ENCODE peak calls at places on chromosomes 3 and 15, in eight cellular contexts. K is tibial nerve, D is adrenal gland, R is testis, P is fibroblast of lung, N is ovary, U is tibial artery, H is GM06990. L is an unnamed sample.
A peak's percentile ranks its signal among the peaks of the same experiment; 100 is the strongest.

GRCh38 chr3:55489804-55490132 is 2.7 kb upstream of the WNT5A start:
- DNase-seq in D (no peak), R (peak; percentile 29), K (no peak), H (no peak), N (peak; percentile 48), P (no peak), U (no peak), L (no peak)

GRCh38 chr3:13963137-13963886 is 83.4 kb upstream of the WNT7A start:
- DNase-seq in H (no peak), N (no peak), K (no peak), U (no peak), P (no peak), R (no peak), D (no peak), L (no peak)

GRCh38 chr3:172125963-172126403 is 86.6 kb downstream of the FNDC3B start:
- DNase-seq in H (no peak), K (no peak), P (peak; percentile 95), D (peak; percentile 76), N (no peak), R (no peak), U (peak; percentile 61), L (no peak)

GRCh38 chr3:109702252-109702651 is 364.9 kb upstream of the DPPA4 start:
- DNase-seq in N (no peak), H (no peak), R (no peak), K (no peak), P (peak; percentile 73), U (no peak), D (no peak), L (no peak)

GRCh38 chr3:134618473-134618860 is 32.4 kb downstream of the KY start:
- DNase-seq in H (no peak), N (no peak), R (no peak), D (no peak), P (no peak), U (no peak), K (no peak), L (no peak)

GRCh38 chr3:127408684-127409420 is 121.0 kb upstream of the PRR20G start:
- DNase-seq in R (no peak), U (no peak), H (no peak), P (no peak), K (no peak), D (no peak), N (no peak), L (no peak)

GRCh38 chr3:177603137-177603603 is 405.9 kb upstream of the TBL1XR1 start:
- DNase-seq in R (no peak), P (peak; percentile 62), H (peak; percentile 61), U (no peak), N (no peak), K (no peak), D (no peak), L (no peak)

GRCh38 chr15:41281236-41281635 is 50.2 kb downstream of the CHP1 start:
- DNase-seq in R (no peak), D (no peak), P (peak; percentile 94), N (no peak), U (no peak), H (no peak), K (no peak), L (no peak)

GRCh38 chr3:38614091-38614490 is 35.4 kb downstream of the SCN5A start:
- DNase-seq in K (no peak), N (no peak), R (no peak), U (no peak), H (no peak), D (no peak), P (no peak), L (no peak)

GRCh38 chr3:68057637-68058320 is 403.4 kb upstream of the SUCLG2 start:
- DNase-seq in P (no peak), D (no peak), K (no peak), U (no peak), R (no peak), H (no peak), N (no peak), L (no peak)

GRCh38 chr3:43075904-43076661 is 29.8 kb downstream of the POMGNT2 start:
- DNase-seq in U (no peak), N (no peak), H (no peak), D (no peak), K (no peak), P (no peak), R (no peak), L (no peak)

GRCh38 chr3:194872669-194872977 is 186.9 kb downstream of the FAM43A start:
- DNase-seq in H (no peak), P (no peak), U (no peak), N (no peak), D (no peak), K (no peak), R (no peak), L (no peak)

GRCh38 chr3:37770938-37771918 is 90.5 kb upstream of the CTDSPL start:
- DNase-seq in N (no peak), D (peak; percentile 82), P (no peak), U (peak; percentile 57), R (peak; percentile 92), H (no peak), K (no peak), L (peak; percentile 73)

GRCh38 chr3:34842706-34843478 is 796.4 kb upstream of the ARPP21 start:
- DNase-seq in D (no peak), P (no peak), N (no peak), R (no peak), K (no peak), H (no peak), U (no peak), L (no peak)

GRCh38 chr15:92095691-92096090 is 242.2 kb downstream of the SLCO3A1 start:
- DNase-seq in P (no peak), K (no peak), H (no peak), D (no peak), N (no peak), U (no peak), R (no peak), L (no peak)

GRCh38 chr3:187276397-187277128 is 15.0 kb downstream of the MASP1 start:
- DNase-seq in U (no peak), D (no peak), N (no peak), P (no peak), R (no peak), K (no peak), H (no peak), L (no peak)

GRCh38 chr15:89341316-89342005 is 6.8 kb upstream of the POLG start:
- DNase-seq in U (no peak), R (no peak), H (no peak), N (no peak), P (no peak), K (no peak), D (no peak), L (no peak)

GRCh38 chr3:66350601-66351000 is 129.8 kb downstream of the SLC25A26 start:
- DNase-seq in U (no peak), D (no peak), N (no peak), P (no peak), R (no peak), H (no peak), K (no peak), L (no peak)

DNA sequence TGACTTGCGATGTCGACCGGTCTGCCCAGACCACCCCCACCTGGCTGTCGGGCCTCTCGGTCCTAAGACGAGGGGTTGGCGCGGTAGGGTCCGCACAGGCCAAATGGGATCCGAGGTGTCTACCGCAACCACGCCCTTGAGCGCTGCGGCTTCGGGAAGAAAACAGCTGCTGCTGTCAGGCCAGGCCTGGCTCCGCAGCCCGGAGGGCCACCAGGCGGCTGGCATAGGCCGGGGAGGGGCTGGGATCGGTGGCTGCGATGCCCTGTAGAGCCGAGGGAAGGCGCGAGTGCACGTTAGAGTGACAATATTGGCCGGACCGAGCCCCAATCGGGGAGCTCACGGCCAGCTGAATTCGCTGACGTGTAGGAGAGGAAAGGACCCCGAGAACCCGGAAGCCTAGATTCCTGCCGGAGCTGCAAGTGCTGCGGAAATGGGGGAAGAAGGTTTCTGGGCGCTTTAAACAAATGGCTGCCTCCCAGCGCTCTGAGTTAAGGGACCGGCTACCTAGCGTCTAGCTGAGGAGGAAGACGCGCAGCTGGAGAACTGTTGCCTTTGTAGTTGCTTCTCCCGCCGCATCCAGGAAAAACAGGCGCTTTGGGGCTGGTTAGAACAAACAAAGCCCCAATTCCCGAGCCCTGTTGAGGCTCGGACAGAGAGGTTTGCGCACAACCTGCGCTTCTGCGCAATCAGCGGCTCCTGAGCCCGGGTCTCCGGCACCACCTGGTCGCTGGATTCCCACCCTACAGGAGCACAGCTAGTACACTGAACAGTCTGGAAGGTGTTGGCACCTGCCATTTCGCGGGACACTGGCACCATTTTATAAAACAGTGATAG is 14.0 kb downstream of the ZIC4 start:
- DNase-seq in N (no peak), P (no peak), R (peak; percentile 82), U (no peak), D (no peak), H (no peak), K (no peak), L (no peak)
- H3K4me3 ChIP-seq in N (no peak overlapping the region), P (peak overlapping the region; percentile 1), R (peak overlapping the region; percentile 55), U (peak overlapping the region; percentile 43), D (no peak overlapping the region), H (no peak overlapping the region), K (peak overlapping the region; percentile 18), L (peak overlapping the region; percentile 37)

DNA sequence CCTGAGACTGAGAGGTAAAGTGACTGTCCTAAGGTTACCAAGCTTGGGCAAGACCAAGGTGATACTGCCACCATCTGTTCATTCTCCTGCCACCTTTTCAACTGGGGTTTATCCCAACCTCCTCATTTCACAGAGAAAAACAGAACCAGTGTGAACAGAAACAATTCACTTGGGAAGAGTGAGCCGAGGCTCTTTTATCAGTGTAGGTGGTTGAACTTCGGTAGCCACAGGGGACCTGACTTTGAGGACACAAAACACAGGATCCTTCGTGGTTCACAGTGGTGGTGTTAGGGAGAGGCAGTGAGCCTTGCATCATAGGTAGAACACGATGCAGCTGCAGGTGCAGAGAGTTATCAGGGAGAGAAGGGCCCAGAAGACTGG is 72.8 kb upstream of the ICE2 start:
- DNase-seq in P (no peak), D (peak; percentile 12), K (no peak), R (no peak), H (no peak), N (no peak), U (no peak), L (no peak)
- H3K27me3 ChIP-seq in P (no peaks in the 10 kb centered on the region), D (no peaks in the 10 kb centered on the region), K (no peaks in the 10 kb centered on the region), R (no peaks in the 10 kb centered on the region), H (no peaks in the 10 kb centered on the region), N (no peaks in the 10 kb centered on the region), U (no peaks in the 10 kb centered on the region), L (no peaks in the 10 kb centered on the region)

GRCh38 chr3:150699068-150699635 is 4.6 kb downstream of the ERICH6 start:
- DNase-seq in D (no peak), K (no peak), N (no peak), H (no peak), R (no peak), P (peak; percentile 29), U (peak; percentile 26), L (no peak)

DNA sequence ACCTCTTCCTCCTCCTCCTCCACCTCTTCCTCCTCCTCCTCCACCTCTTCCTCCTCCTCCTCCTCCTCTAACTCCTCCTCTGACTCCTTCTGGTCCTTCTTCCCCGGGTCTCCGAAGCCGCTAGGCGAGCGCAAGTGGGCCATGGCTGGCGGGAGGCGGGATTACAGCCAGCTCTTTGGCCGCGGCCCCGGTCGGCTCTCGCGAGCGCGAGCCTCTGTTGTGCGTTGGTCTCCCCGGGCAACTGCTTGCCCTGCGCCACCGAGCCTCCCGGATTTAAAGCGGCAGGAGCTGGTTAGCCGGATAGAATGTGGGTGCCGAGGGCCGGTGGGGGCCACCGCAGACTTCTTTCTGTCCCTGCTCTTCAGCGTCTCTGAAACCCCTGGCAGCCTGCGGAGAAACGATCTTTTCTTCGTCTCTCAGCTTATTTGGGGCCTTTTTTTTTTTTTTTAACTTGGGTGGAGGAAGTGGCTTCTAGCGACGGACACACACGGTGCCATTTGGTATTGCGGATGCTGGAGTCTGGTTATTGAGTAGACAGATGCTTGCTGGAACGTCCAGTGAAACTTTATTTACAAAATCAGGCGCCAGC is at the start of gene ERICH6:
- DNase-seq in D (peak; percentile 94), P (peak; percentile 87), N (peak; percentile 93), R (peak; percentile 96), K (peak; percentile 83), H (peak; percentile 93), U (peak; percentile 90), L (peak; percentile 67)
- TF ChIP-seq CTCF in D (peak; percentile 43), P (no peak), N (no peak), R (peak; percentile 27), K (peak; percentile 19), H (no peak), U (peak; percentile 16), L (peak; percentile 24)

GRCh38 chr3:105967117-105967516 is 98.3 kb upstream of the CBLB start:
- DNase-seq in D (no peak), R (no peak), H (no peak), U (no peak), K (no peak), N (no peak), P (peak; percentile 39), L (no peak)
- H3K4me3 ChIP-seq in D (no peak overlapping the region), R (no peak overlapping the region), H (no peak overlapping the region), U (no peak overlapping the region), K (no peak overlapping the region), N (no peak overlapping the region), P (no peak overlapping the region), L (no peak overlapping the region)

L was measured in ascending aorta.